ENCODE peak calls at places on chromosomes 2 and 18, in four cellular contexts. E is GM03348, W is iris pigment epithelial cell, O is NCI-H524. M is an unnamed sample.

GRCh38 chr2:132593171-132593570 is 76.8 kb downstream of the LYPD1 start:
- DNase-seq in E (no peak), W (peak), O (no peak), M (no peak)

GRCh38 chr2:72147303-72147970 is at the start of gene CYP26B1:
- DNase-seq in E (peak), W (no peak), O (peak), M (no peak)

GRCh38 chr2:181742908-181743722 is 62.8 kb upstream of the NEUROD1 start:
- DNase-seq in E (peak), W (peak), O (peak), M (peak)

GRCh38 chr2:155840661-155841060 is 491.9 kb downstream of the NR4A2 start:
- DNase-seq in E (no peak), W (no peak), O (no peak), M (no peak)

GRCh38 chr18:10194592-10194991 is 259.8 kb upstream of the APCDD1 start:
- DNase-seq in E (peak), W (no peak), O (peak), M (no peak)

GRCh38 chr2:231326404-231326803 is 69.1 kb upstream of the B3GNT7 start:
- DNase-seq in E (no peak), W (no peak), O (no peak), M (no peak)

GRCh38 chr2:239216614-239217273 is 184.1 kb downstream of the HDAC4 start:
- DNase-seq in E (no peak), W (no peak), O (no peak), M (no peak)

GRCh38 chr2:53234548-53234903 is 533.1 kb upstream of the CHAC2 start:
- DNase-seq in E (peak), W (peak), O (peak), M (no peak)

GRCh38 chr2:201021914-201022313 is 49.6 kb downstream of the HYCC2 start:
- DNase-seq in E (no peak), W (peak), O (no peak), M (no peak)

GRCh38 chr2:57408587-57408986 is 638.0 kb upstream of the VRK2 start:
- DNase-seq in E (no peak), W (no peak), O (no peak), M (no peak)

GRCh38 chr2:127857494-127857818 is 499 bp downstream of the POLR2D start:
- DNase-seq in E (no peak), W (no peak), O (peak), M (peak)

GRCh38 chr2:128437181-128437520 is 118.5 kb upstream of the HS6ST1 start:
- DNase-seq in E (no peak), W (no peak), O (no peak), M (no peak)

GRCh38 chr18:55088000-55088401 is 128.7 kb upstream of the CCDC68 start:
- DNase-seq in E (no peak), W (no peak), O (no peak), M (no peak)

GRCh38 chr18:21134895-21135294 is 23.3 kb upstream of the ROCK1 start:
- DNase-seq in E (no peak), W (peak), O (peak), M (peak)

GRCh38 chr2:102983786-102984185 is 222.0 kb downstream of the TMEM182 start:
- DNase-seq in E (no peak), W (no peak), O (peak), M (no peak)

GRCh38 chr18:12391487-12392136 is 14.6 kb upstream of the AFG3L2 start:
- DNase-seq in E (peak), W (peak), O (peak), M (peak)

GRCh38 chr2:39153312-39153711 is 32.5 kb upstream of the SOS1 start:
- DNase-seq in E (no peak), W (no peak), O (no peak), M (peak)

GRCh38 chr2:221501210-221501882 is 70.8 kb downstream of the EPHA4 start:
- DNase-seq in E (peak), W (peak), O (no peak), M (peak)

GRCh38 chr2:140797718-140798117 is 1333.1 kb downstream of the LRP1B start:
- DNase-seq in E (no peak), W (no peak), O (no peak), M (no peak)

GRCh38 chr2:47152803-47153202 is 2.3 kb downstream of the STPG4 start:
- DNase-seq in E (no peak), W (no peak), O (no peak), M (no peak)

GRCh38 chr18:32769242-32770180 is 3.3 kb downstream of the KLHL14 start:
- DNase-seq in E (peak), W (no peak), O (peak), M (peak)

GRCh38 chr2:241903121-241904010 is 33.8 kb downstream of the RTP5 start:
- DNase-seq in E (no peak), W (no peak), O (peak), M (no peak)

GRCh38 chr2:75604479-75604878 is 42.1 kb upstream of the MRPL19 start:
- DNase-seq in E (peak), W (peak), O (no peak), M (no peak)

GRCh38 chr2:166610180-166610919 is 116.3 kb upstream of the SCN7A start:
- DNase-seq in E (peak), W (peak), O (peak), M (no peak)

GRCh38 chr18:59219672-59220163 is at the start of gene GRP:
- DNase-seq in E (no peak), W (no peak), O (peak), M (no peak)

GRCh38 chr2:86383844-86384243 is 46.4 kb upstream of the REEP1 start:
- DNase-seq in E (peak), W (peak), O (no peak), M (peak)

GRCh38 chr2:206472094-206472493 is 28.8 kb downstream of the ADAM23 start:
- DNase-seq in E (no peak), W (no peak), O (no peak), M (no peak)

M was measured in AG08396.